ENCODE peak calls at places on chromosomes 5 and 9, in four cellular contexts. Y is K562, W is HepG2, N is GM12878. V is an unnamed sample.

GRCh38 chr5:8829322-8830029 is 716.4 kb downstream of the SEMA5A start:
- DNase-seq in Y (no peak), W (no peak), N (no peak), V (no peak)

GRCh38 chr9:96487949-96488348 is 38.0 kb downstream of the HABP4 start:
- DNase-seq in Y (no peak), W (no peak), N (no peak), V (no peak)

GRCh38 chr5:53429706-53430105 is 50.7 kb upstream of the FST start:
- DNase-seq in Y (no peak), W (peak), N (no peak), V (no peak)

GRCh38 chr5:91329273-91329672 is 53.8 kb downstream of the ARRDC3 start:
- DNase-seq in Y (no peak), W (no peak), N (no peak), V (no peak)

GRCh38 chr5:168047043-168047668 is 244.3 kb upstream of the WWC1 start:
- DNase-seq in Y (no peak), W (peak), N (peak), V (peak)

GRCh38 chr5:139181835-139182452 is 16.2 kb downstream of the SIL1 start:
- DNase-seq in Y (no peak), W (no peak), N (no peak), V (no peak)

GRCh38 chr5:145834917-145835838 is at the start of gene PRELID2:
- DNase-seq in Y (peak), W (peak), N (peak), V (peak)

GRCh38 chr5:9283473-9283872 is 262.4 kb downstream of the SEMA5A start:
- DNase-seq in Y (no peak), W (no peak), N (no peak), V (no peak)

GRCh38 chr9:82531795-82532194 is 531.1 kb downstream of the RASEF start:
- DNase-seq in Y (no peak), W (peak), N (no peak), V (no peak)

GRCh38 chr5:103523319-103523718 is 39.3 kb downstream of the NUDT12 start:
- DNase-seq in Y (no peak), W (peak), N (no peak), V (no peak)

GRCh38 chr9:137451976-137452760 is 7.0 kb downstream of the NSMF start:
- DNase-seq in Y (no peak), W (no peak), N (no peak), V (peak)

GRCh38 chr5:4640793-4641192 is 499.3 kb upstream of the ADAMTS16 start:
- DNase-seq in Y (no peak), W (no peak), N (no peak), V (peak)

GRCh38 chr5:39099831-39100230 is 25.6 kb upstream of the RICTOR start:
- DNase-seq in Y (no peak), W (no peak), N (no peak), V (no peak)

GRCh38 chr5:160961761-160962160 is 109.8 kb upstream of the ATP10B start:
- DNase-seq in Y (no peak), W (no peak), N (no peak), V (no peak)

GRCh38 chr9:129069128-129069824 is 11.6 kb upstream of the DOLPP1 start:
- DNase-seq in Y (peak), W (no peak), N (no peak), V (no peak)

GRCh38 chr5:17000296-17000939 is 64.3 kb upstream of the MYO10 start:
- DNase-seq in Y (no peak), W (no peak), N (no peak), V (no peak)

GRCh38 chr5:128919542-128919941 is 45.7 kb upstream of the SLC27A6 start:
- DNase-seq in Y (no peak), W (no peak), N (no peak), V (no peak)

GRCh38 chr5:75463726-75464125 is 47.7 kb downstream of the CERT1 start:
- DNase-seq in Y (no peak), W (no peak), N (no peak), V (no peak)

GRCh38 chr5:172163346-172163745 is 24.7 kb downstream of the STK10 start:
- DNase-seq in Y (no peak), W (no peak), N (no peak), V (no peak)

GRCh38 chr9:20593131-20593530 is 29.2 kb downstream of the MLLT3 start:
- DNase-seq in Y (no peak), W (no peak), N (no peak), V (no peak)

GRCh38 chr5:138942861-138943260 is 67.7 kb upstream of the LRRTM2 start:
- DNase-seq in Y (no peak), W (no peak), N (no peak), V (no peak)

GRCh38 chr5:151619812-151620462 is 28.8 kb upstream of the FAT2 start:
- DNase-seq in Y (no peak), W (no peak), N (no peak), V (peak)

GRCh38 chr9:110975278-110975677 is 63.0 kb downstream of the LPAR1 start:
- DNase-seq in Y (no peak), W (no peak), N (no peak), V (no peak)

GRCh38 chr5:168734657-168735344 is 155.6 kb upstream of the PANK3 start:
- DNase-seq in Y (no peak), W (no peak), N (no peak), V (no peak)

GRCh38 chr5:30581198-30581925 is 612.1 kb upstream of the CDH6 start:
- DNase-seq in Y (no peak), W (peak), N (no peak), V (no peak)

DNA sequence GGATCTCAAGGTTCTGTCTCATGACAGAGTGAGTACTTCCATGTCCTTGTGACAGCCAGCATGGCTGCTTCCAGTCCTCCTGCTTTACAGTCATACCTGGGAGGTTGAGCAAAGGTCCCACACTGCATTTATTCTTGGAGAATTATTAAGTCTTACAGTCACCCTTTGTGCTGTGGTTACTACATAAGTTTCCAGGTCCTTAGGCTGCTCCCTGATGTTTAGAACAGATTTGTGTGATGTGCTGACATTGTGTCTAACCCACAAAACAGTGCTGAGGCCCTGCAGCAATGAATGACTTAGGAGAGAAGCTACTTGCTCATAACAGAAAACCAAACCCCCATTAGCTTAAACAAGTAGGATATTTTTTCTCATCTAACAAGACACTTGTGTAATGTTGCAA is 67.4 kb downstream of the NREP start:
- DNase-seq in Y (no peak), W (no peak), N (no peak), V (no peak)
- TF ChIP-seq ESRRA in Y (no peak), W (no peak), N (no peak), V (no peak)

GRCh38 chr5:158589939-158590338 is 509.8 kb downstream of the EBF1 start:
- DNase-seq in Y (no peak), W (no peak), N (no peak), V (no peak)
- TF ChIP-seq NR2C2 in Y (no peak), W (no peak), N (no peak), V (no peak)

GRCh38 chr5:134994560-134995156 is 27.0 kb downstream of the CATSPER3 start:
- DNase-seq in Y (no peak), W (no peak), N (no peak), V (no peak)

GRCh38 chr5:134993161-134993560 is 25.5 kb downstream of the CATSPER3 start:
- DNase-seq in Y (no peak), W (no peak), N (no peak), V (no peak)

GRCh38 chr5:134992148-134992547 is 24.4 kb downstream of the CATSPER3 start:
- DNase-seq in Y (no peak), W (no peak), N (no peak), V (no peak)

GRCh38 chr5:134989291-134989830 is 21.7 kb downstream of the CATSPER3 start:
- DNase-seq in Y (no peak), W (no peak), N (no peak), V (no peak)
- TF ChIP-seq ESRRA in Y (no peak), W (no peak), N (no peak), V (no peak)

DNA sequence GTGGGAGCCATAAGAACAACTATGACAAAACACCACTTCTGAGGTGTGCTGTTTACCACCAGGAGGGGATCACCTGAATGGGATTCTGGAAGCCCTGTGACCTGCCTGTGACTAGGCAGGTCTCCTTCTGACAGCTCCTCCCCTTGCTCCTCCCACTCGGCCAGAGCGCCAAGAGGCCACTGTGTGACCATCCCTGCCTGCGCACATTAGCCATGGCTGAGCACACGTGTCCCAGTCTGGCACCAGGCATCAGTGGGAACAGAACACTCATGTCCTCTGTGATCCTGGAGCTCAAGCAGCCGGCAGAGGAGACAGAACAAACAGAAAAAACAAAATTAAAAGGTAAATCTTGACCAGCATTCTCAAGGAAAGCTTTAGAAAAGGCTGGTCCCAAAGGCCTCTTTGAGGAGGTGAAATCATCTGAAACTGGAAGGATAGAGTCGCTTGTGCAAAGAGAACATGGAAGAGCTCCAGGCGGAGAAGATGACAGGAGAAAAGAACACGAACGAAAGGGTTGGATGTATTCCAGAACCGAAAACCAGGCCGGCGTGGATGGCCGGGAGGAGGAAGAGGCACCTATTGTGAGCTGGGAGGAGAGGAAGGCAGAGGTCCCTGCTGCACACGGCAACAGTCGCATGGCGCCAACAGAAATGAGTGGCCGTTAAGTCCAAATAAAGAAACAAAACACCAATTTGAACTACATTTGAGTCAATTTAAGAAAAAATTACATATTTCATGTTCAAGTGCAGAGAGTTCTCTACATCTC is 5.1 kb downstream of the MED10 start:
- DNase-seq in Y (peak), W (no peak), N (no peak), V (no peak)
- TF ChIP-seq NR2C2 in Y (no peak), W (no peak), N (no peak), V (no peak)

V was measured in WTC11.